ENCODE peak calls at places on chromosomes 7 and 10, in seven cellular contexts. One of them, this sample, is unnamed.

GRCh38 chr7:24755541-24756416 is 1.5 kb downstream of the GSDME start:
- DNase-seq in dorsolateral prefrontal cortex: no peak
- DNase-seq in GM23248: peak; percentile 58
- DNase-seq in AG04450: peak; percentile 21
- DNase-seq in H1: no peak
- DNase-seq in foreskin fibroblast: peak; percentile 57
- DNase-seq in right atrium auricular region: no peak
- DNase-seq in this sample: no peak

GRCh38 chr10:34137955-34138354 is 677.1 kb downstream of the PARD3 start:
- DNase-seq in dorsolateral prefrontal cortex: no peak
- DNase-seq in H1: no peak
- DNase-seq in AG04450: no peak
- DNase-seq in foreskin fibroblast: peak; percentile 80
- DNase-seq in right atrium auricular region: no peak
- DNase-seq in GM23248: no peak
- DNase-seq in this sample: peak; percentile 81

GRCh38 chr10:77873558-77874380 is 52.8 kb downstream of the DLG5 start:
- DNase-seq in H1: no peak
- DNase-seq in right atrium auricular region: no peak
- DNase-seq in dorsolateral prefrontal cortex: no peak
- DNase-seq in foreskin fibroblast: peak; percentile 70
- DNase-seq in AG04450: no peak
- DNase-seq in GM23248: peak; percentile 69
- DNase-seq in this sample: no peak

GRCh38 chr10:43839973-43840372 is 191.3 kb upstream of the ZNF32 start:
- DNase-seq in AG04450: no peak
- DNase-seq in foreskin fibroblast: no peak
- DNase-seq in GM23248: no peak
- DNase-seq in right atrium auricular region: peak; percentile 57
- DNase-seq in H1: no peak
- DNase-seq in dorsolateral prefrontal cortex: no peak
- DNase-seq in this sample: no peak

GRCh38 chr10:33463011-33463410 is 128.5 kb upstream of the NRP1 start:
- DNase-seq in AG04450: no peak
- DNase-seq in GM23248: no peak
- DNase-seq in foreskin fibroblast: no peak
- DNase-seq in dorsolateral prefrontal cortex: no peak
- DNase-seq in right atrium auricular region: no peak
- DNase-seq in H1: no peak
- DNase-seq in this sample: no peak

GRCh38 chr7:28483868-28484267 is 71.5 kb downstream of the CREB5 start:
- DNase-seq in dorsolateral prefrontal cortex: no peak
- DNase-seq in H1: no peak
- DNase-seq in AG04450: no peak
- DNase-seq in foreskin fibroblast: peak; percentile 87
- DNase-seq in right atrium auricular region: no peak
- DNase-seq in GM23248: peak; percentile 90
- DNase-seq in this sample: peak; percentile 85

GRCh38 chr7:99094369-99094768 is 49.5 kb downstream of the SMURF1 start:
- DNase-seq in right atrium auricular region: no peak
- DNase-seq in foreskin fibroblast: peak; percentile 45
- DNase-seq in AG04450: no peak
- DNase-seq in GM23248: peak; percentile 28
- DNase-seq in dorsolateral prefrontal cortex: no peak
- DNase-seq in H1: no peak
- DNase-seq in this sample: no peak

GRCh38 chr7:47634273-47634672 is 52.4 kb upstream of the TNS3 start:
- DNase-seq in right atrium auricular region: no peak
- DNase-seq in H1: no peak
- DNase-seq in GM23248: peak; percentile 31
- DNase-seq in AG04450: no peak
- DNase-seq in dorsolateral prefrontal cortex: no peak
- DNase-seq in foreskin fibroblast: peak; percentile 61
- DNase-seq in this sample: no peak

GRCh38 chr10:21526184-21526951 is 886 bp upstream of the SKIDA1 start:
- DNase-seq in GM23248: peak; percentile 84
- DNase-seq in foreskin fibroblast: peak; percentile 92
- DNase-seq in right atrium auricular region: peak; percentile 84
- DNase-seq in AG04450: no peak
- DNase-seq in dorsolateral prefrontal cortex: peak; percentile 75
- DNase-seq in H1: peak; percentile 85
- DNase-seq in this sample: no peak

GRCh38 chr7:13117103-13117502 is 429.7 kb downstream of the ARL4A start:
- DNase-seq in AG04450: no peak
- DNase-seq in dorsolateral prefrontal cortex: no peak
- DNase-seq in GM23248: peak; percentile 46
- DNase-seq in H1: no peak
- DNase-seq in right atrium auricular region: no peak
- DNase-seq in foreskin fibroblast: peak; percentile 61
- DNase-seq in this sample: no peak

GRCh38 chr7:23184291-23184690 is 2.4 kb downstream of the NUP42 start:
- DNase-seq in GM23248: no peak
- DNase-seq in dorsolateral prefrontal cortex: no peak
- DNase-seq in H1: no peak
- DNase-seq in foreskin fibroblast: no peak
- DNase-seq in AG04450: no peak
- DNase-seq in right atrium auricular region: no peak
- DNase-seq in this sample: no peak

GRCh38 chr7:68688416-68689086 is 909.7 kb upstream of the AUTS2 start:
- DNase-seq in AG04450: no peak
- DNase-seq in H1: no peak
- DNase-seq in GM23248: no peak
- DNase-seq in right atrium auricular region: no peak
- DNase-seq in foreskin fibroblast: no peak
- DNase-seq in dorsolateral prefrontal cortex: no peak
- DNase-seq in this sample: no peak
- H3K4me3 ChIP-seq in AG04450: no peak overlapping the region
- H3K4me3 ChIP-seq in H1: no peak overlapping the region
- H3K4me3 ChIP-seq in GM23248: no peak overlapping the region
- H3K4me3 ChIP-seq in right atrium auricular region: no peak overlapping the region
- H3K4me3 ChIP-seq in foreskin fibroblast: no peak overlapping the region
- H3K4me3 ChIP-seq in dorsolateral prefrontal cortex: no peak overlapping the region
- H3K4me3 ChIP-seq in this sample: no peak overlapping the region

GRCh38 chr10:117532451-117533107 is 10.0 kb upstream of the EMX2 start:
- DNase-seq in dorsolateral prefrontal cortex: no peak
- DNase-seq in GM23248: peak; percentile 61
- DNase-seq in right atrium auricular region: no peak
- DNase-seq in foreskin fibroblast: peak; percentile 18
- DNase-seq in H1: no peak
- DNase-seq in AG04450: no peak
- DNase-seq in this sample: no peak
- H3K4me3 ChIP-seq in dorsolateral prefrontal cortex: no peak overlapping the region
- H3K4me3 ChIP-seq in GM23248: peak overlapping the region; percentile 66
- H3K4me3 ChIP-seq in right atrium auricular region: no peak overlapping the region
- H3K4me3 ChIP-seq in foreskin fibroblast: peak overlapping the region; percentile 38
- H3K4me3 ChIP-seq in H1: peak overlapping the region; percentile 13
- H3K4me3 ChIP-seq in AG04450: no peak overlapping the region
- H3K4me3 ChIP-seq in this sample: no peak overlapping the region

GRCh38 chr7:106597751-106598619 is 63.0 kb downstream of the CCDC71L start:
- DNase-seq in foreskin fibroblast: no peak
- DNase-seq in H1: no peak
- DNase-seq in GM23248: no peak
- DNase-seq in right atrium auricular region: no peak
- DNase-seq in AG04450: no peak
- DNase-seq in dorsolateral prefrontal cortex: no peak
- DNase-seq in this sample: no peak

GRCh38 chr7:106599343-106599698 is 61.6 kb downstream of the CCDC71L start:
- DNase-seq in AG04450: no peak
- DNase-seq in GM23248: no peak
- DNase-seq in foreskin fibroblast: no peak
- DNase-seq in H1: no peak
- DNase-seq in dorsolateral prefrontal cortex: no peak
- DNase-seq in right atrium auricular region: no peak
- DNase-seq in this sample: no peak

GRCh38 chr7:106600569-106601373 is 60.2 kb downstream of the CCDC71L start:
- DNase-seq in foreskin fibroblast: peak; percentile 38
- DNase-seq in right atrium auricular region: no peak
- DNase-seq in GM23248: no peak
- DNase-seq in AG04450: no peak
- DNase-seq in dorsolateral prefrontal cortex: no peak
- DNase-seq in H1: no peak
- DNase-seq in this sample: no peak

GRCh38 chr7:106597014-106597413 is 63.9 kb downstream of the CCDC71L start:
- DNase-seq in right atrium auricular region: no peak
- DNase-seq in dorsolateral prefrontal cortex: no peak
- DNase-seq in foreskin fibroblast: no peak
- DNase-seq in GM23248: no peak
- DNase-seq in AG04450: no peak
- DNase-seq in H1: no peak
- DNase-seq in this sample: no peak

GRCh38 chr7:106598663-106599342 is 62.2 kb downstream of the CCDC71L start:
- DNase-seq in dorsolateral prefrontal cortex: no peak
- DNase-seq in H1: peak; percentile 52
- DNase-seq in AG04450: peak; percentile 29
- DNase-seq in foreskin fibroblast: peak; percentile 77
- DNase-seq in right atrium auricular region: peak; percentile 75
- DNase-seq in GM23248: peak; percentile 70
- DNase-seq in this sample: peak; percentile 2
- H3K4me3 ChIP-seq in dorsolateral prefrontal cortex: peak overlapping the region; percentile 24
- H3K4me3 ChIP-seq in H1: peak overlapping the region; percentile 53
- H3K4me3 ChIP-seq in AG04450: peak overlapping the region; percentile 55
- H3K4me3 ChIP-seq in foreskin fibroblast: peak overlapping the region; percentile 60
- H3K4me3 ChIP-seq in right atrium auricular region: peak overlapping the region; percentile 20
- H3K4me3 ChIP-seq in GM23248: peak overlapping the region; percentile 70
- H3K4me3 ChIP-seq in this sample: peak overlapping the region; percentile 30

DNA sequence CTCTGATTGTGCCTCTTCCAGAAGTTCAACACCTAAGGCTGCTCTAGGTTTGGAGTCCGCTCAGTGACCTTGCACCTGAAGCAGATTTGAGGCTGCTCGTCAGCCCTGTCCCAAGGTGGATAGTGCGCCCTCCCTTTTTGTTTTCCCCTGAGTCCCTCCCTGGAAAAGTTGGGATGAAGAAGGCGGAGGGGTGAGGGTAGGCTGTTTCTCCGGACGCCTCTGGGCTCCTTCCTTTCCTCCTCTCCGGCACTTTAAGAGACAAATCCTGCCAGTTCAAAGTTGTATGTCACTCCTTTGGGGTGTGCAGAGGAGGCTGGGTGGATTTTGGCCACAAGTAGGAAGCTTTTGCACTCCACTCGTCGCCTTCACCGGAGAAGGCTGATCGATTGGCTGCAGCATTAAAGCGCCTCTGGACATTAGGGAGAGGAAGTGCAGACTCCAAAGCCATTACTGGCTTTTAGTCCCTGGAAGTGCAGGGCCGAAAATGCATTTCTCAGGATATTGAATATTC is 81.9 kb upstream of the PRKG1 start:
- DNase-seq in H1: peak; percentile 56
- DNase-seq in foreskin fibroblast: peak; percentile 31
- DNase-seq in dorsolateral prefrontal cortex: no peak
- DNase-seq in GM23248: peak; percentile 30
- DNase-seq in AG04450: no peak
- DNase-seq in right atrium auricular region: no peak
- DNase-seq in this sample: no peak
- H3K4me3 ChIP-seq in H1: peak overlapping the region; percentile 75
- H3K4me3 ChIP-seq in foreskin fibroblast: peak overlapping the region; percentile 81
- H3K4me3 ChIP-seq in dorsolateral prefrontal cortex: peak overlapping the region; percentile 51
- H3K4me3 ChIP-seq in GM23248: peak overlapping the region; percentile 95
- H3K4me3 ChIP-seq in AG04450: peak overlapping the region; percentile 80
- H3K4me3 ChIP-seq in right atrium auricular region: peak overlapping the region; percentile 58
- H3K4me3 ChIP-seq in this sample: peak overlapping the region; percentile 90

GRCh38 chr7:1060315-1061080 is 16.2 kb downstream of the GPR146 start:
- DNase-seq in foreskin fibroblast: no peak
- DNase-seq in GM23248: no peak
- DNase-seq in AG04450: no peak
- DNase-seq in dorsolateral prefrontal cortex: no peak
- DNase-seq in H1: no peak
- DNase-seq in right atrium auricular region: peak; percentile 73
- DNase-seq in this sample: no peak
- H3K4me3 ChIP-seq in foreskin fibroblast: no peak overlapping the region
- H3K4me3 ChIP-seq in GM23248: no peak overlapping the region
- H3K4me3 ChIP-seq in AG04450: no peak overlapping the region
- H3K4me3 ChIP-seq in dorsolateral prefrontal cortex: no peak overlapping the region
- H3K4me3 ChIP-seq in H1: peak overlapping the region; percentile 55
- H3K4me3 ChIP-seq in right atrium auricular region: peak overlapping the region; percentile 12
- H3K4me3 ChIP-seq in this sample: no peak overlapping the region

DNA sequence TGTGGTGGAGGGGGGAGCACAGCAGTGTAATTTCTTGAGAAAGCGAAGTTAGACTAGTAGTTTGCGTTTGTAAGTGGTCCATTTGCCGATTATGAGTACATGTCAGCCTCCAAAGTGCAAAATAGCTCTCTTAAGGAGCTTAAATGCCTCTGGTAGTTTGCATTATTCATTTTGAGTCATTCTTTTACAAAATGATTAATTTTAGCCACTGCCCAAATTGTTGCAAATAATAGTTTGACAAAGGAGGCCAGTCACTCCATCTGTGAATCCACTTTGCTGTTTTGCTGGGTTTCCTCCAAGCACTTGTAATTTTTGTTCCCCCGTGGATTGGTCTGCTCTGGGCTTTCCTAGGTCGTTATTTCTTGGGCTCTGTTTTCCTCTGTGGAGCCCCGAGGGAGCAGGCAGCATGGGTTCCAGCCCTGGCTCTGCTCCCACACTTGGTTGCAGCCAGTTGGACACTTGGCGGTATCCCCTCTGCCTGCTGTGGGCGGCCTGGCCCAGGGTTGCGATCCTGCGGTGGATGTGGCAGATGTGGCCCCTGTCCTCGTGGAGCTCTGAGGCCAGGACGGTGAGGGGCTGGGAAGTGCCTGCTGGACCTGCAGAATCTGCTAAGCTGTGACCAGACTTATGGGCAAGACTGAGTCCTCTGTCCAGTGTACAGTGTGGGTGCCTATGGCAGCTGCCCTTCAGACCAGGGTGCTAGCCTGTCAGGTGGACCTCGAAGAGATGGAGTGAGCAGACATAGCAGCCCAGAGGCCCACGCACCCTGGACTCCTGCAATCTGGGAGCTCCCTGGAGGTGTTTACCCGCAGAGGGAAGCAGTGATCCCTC is 129.1 kb upstream of the BTBD16 start:
- DNase-seq in foreskin fibroblast: peak; percentile 69
- DNase-seq in H1: no peak
- DNase-seq in right atrium auricular region: no peak
- DNase-seq in GM23248: peak; percentile 90
- DNase-seq in AG04450: no peak
- DNase-seq in dorsolateral prefrontal cortex: no peak
- DNase-seq in this sample: no peak
- H3K4me3 ChIP-seq in foreskin fibroblast: no peak overlapping the region
- H3K4me3 ChIP-seq in H1: no peak overlapping the region
- H3K4me3 ChIP-seq in right atrium auricular region: no peak overlapping the region
- H3K4me3 ChIP-seq in GM23248: peak overlapping the region; percentile 43
- H3K4me3 ChIP-seq in AG04450: no peak overlapping the region
- H3K4me3 ChIP-seq in dorsolateral prefrontal cortex: no peak overlapping the region
- H3K4me3 ChIP-seq in this sample: no peak overlapping the region

GRCh38 chr7:113256883-113257531 is 138.7 kb upstream of the SMIM30 start:
- DNase-seq in GM23248: peak; percentile 16
- DNase-seq in right atrium auricular region: no peak
- DNase-seq in AG04450: no peak
- DNase-seq in foreskin fibroblast: no peak
- DNase-seq in H1: no peak
- DNase-seq in dorsolateral prefrontal cortex: no peak
- DNase-seq in this sample: no peak
- H3K4me3 ChIP-seq in GM23248: peak overlapping the region; percentile 42
- H3K4me3 ChIP-seq in right atrium auricular region: no peak overlapping the region
- H3K4me3 ChIP-seq in AG04450: no peak overlapping the region
- H3K4me3 ChIP-seq in foreskin fibroblast: no peak overlapping the region
- H3K4me3 ChIP-seq in H1: no peak overlapping the region
- H3K4me3 ChIP-seq in dorsolateral prefrontal cortex: no peak overlapping the region
- H3K4me3 ChIP-seq in this sample: no peak overlapping the region

DNA sequence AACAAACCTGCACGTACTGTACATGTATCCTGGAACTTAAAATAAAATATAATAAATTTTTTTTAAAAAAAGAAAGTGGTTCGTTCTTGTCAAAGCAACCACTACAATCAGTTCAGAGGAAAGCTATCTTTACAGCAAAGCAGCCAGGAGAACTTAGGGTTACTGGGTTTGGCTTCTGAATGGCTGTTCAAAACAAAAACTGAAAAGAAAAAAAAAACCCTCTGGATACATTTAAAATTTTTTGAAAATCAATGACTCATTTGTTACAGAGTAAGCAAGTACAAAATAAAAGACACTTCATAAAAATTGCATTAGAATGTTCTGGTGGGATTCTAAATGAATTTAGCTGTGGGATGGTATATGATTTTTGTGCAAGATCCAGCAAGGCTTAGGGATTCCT is 28.6 kb upstream of the ADD3 start:
- DNase-seq in AG04450: no peak
- DNase-seq in foreskin fibroblast: peak; percentile 35
- DNase-seq in dorsolateral prefrontal cortex: no peak
- DNase-seq in GM23248: peak; percentile 54
- DNase-seq in right atrium auricular region: no peak
- DNase-seq in H1: no peak
- DNase-seq in this sample: no peak
- H3K4me3 ChIP-seq in AG04450: no peak overlapping the region
- H3K4me3 ChIP-seq in foreskin fibroblast: no peak overlapping the region
- H3K4me3 ChIP-seq in dorsolateral prefrontal cortex: no peak overlapping the region
- H3K4me3 ChIP-seq in GM23248: no peak overlapping the region
- H3K4me3 ChIP-seq in right atrium auricular region: no peak overlapping the region
- H3K4me3 ChIP-seq in H1: no peak overlapping the region
- H3K4me3 ChIP-seq in this sample: no peak overlapping the region

This sample was measured in AG09309.